ENCODE peak calls at places on chromosome 17, in ten cellular contexts. One of them, this sample, is unnamed.

GRCh38 chr17:76262732-76263344 is 2.3 kb upstream of the UBALD2 start:
- DNase-seq in tibial nerve: no peak
- DNase-seq in ELR: no peak
- DNase-seq in H54: no peak
- DNase-seq in heart left ventricle: no peak
- DNase-seq in activated gamma-delta T cell treated with anti-CD3 and anti-CD28 coated beads, Interleukin-2, amount 50 U/mL, for 16 hours: no peak
- DNase-seq in DMS 273 treated with DMSO at 0.1 percent for 48 hours: peak; percentile 62
- DNase-seq in stimulated activated CD8-positive, alpha-beta memory T cell treated with anti-CD3 and anti-CD28 coated beads, Interleukin-4, amount 100 ng/mL, for 24 hours: no peak
- DNase-seq in sciatic nerve: no peak
- DNase-seq in KBM-7: peak; percentile 81
- DNase-seq in this sample: no peak

GRCh38 chr17:57672205-57672632 is 72.9 kb downstream of the CCDC182 start:
- DNase-seq in heart left ventricle: no peak
- DNase-seq in tibial nerve: no peak
- DNase-seq in H54: no peak
- DNase-seq in ELR: no peak
- DNase-seq in sciatic nerve: no peak
- DNase-seq in activated gamma-delta T cell treated with anti-CD3 and anti-CD28 coated beads, Interleukin-2, amount 50 U/mL, for 16 hours: peak; percentile 20
- DNase-seq in KBM-7: no peak
- DNase-seq in DMS 273 treated with DMSO at 0.1 percent for 48 hours: no peak
- DNase-seq in stimulated activated CD8-positive, alpha-beta memory T cell treated with anti-CD3 and anti-CD28 coated beads, Interleukin-4, amount 100 ng/mL, for 24 hours: no peak
- DNase-seq in this sample: peak; percentile 46

GRCh38 chr17:48012151-48012520 is 25.5 kb downstream of the COPZ2 start:
- DNase-seq in activated gamma-delta T cell treated with anti-CD3 and anti-CD28 coated beads, Interleukin-2, amount 50 U/mL, for 16 hours: no peak
- DNase-seq in heart left ventricle: no peak
- DNase-seq in H54: no peak
- DNase-seq in stimulated activated CD8-positive, alpha-beta memory T cell treated with anti-CD3 and anti-CD28 coated beads, Interleukin-4, amount 100 ng/mL, for 24 hours: peak; percentile 41
- DNase-seq in tibial nerve: no peak
- DNase-seq in sciatic nerve: no peak
- DNase-seq in DMS 273 treated with DMSO at 0.1 percent for 48 hours: peak; percentile 87
- DNase-seq in KBM-7: peak; percentile 60
- DNase-seq in ELR: peak; percentile 66
- DNase-seq in this sample: no peak

GRCh38 chr17:60390223-60390622 is 1.7 kb downstream of the USP32 start:
- DNase-seq in DMS 273 treated with DMSO at 0.1 percent for 48 hours: no peak
- DNase-seq in ELR: peak; percentile 79
- DNase-seq in H54: no peak
- DNase-seq in stimulated activated CD8-positive, alpha-beta memory T cell treated with anti-CD3 and anti-CD28 coated beads, Interleukin-4, amount 100 ng/mL, for 24 hours: no peak
- DNase-seq in KBM-7: peak; percentile 30
- DNase-seq in heart left ventricle: no peak
- DNase-seq in activated gamma-delta T cell treated with anti-CD3 and anti-CD28 coated beads, Interleukin-2, amount 50 U/mL, for 16 hours: no peak
- DNase-seq in sciatic nerve: no peak
- DNase-seq in tibial nerve: no peak
- DNase-seq in this sample: peak; percentile 46

GRCh38 chr17:44376124-44376523 is 12.5 kb upstream of the FAM171A2 start:
- DNase-seq in H54: peak; percentile 61
- DNase-seq in heart left ventricle: peak; percentile 60
- DNase-seq in ELR: peak; percentile 39
- DNase-seq in activated gamma-delta T cell treated with anti-CD3 and anti-CD28 coated beads, Interleukin-2, amount 50 U/mL, for 16 hours: no peak
- DNase-seq in tibial nerve: no peak
- DNase-seq in DMS 273 treated with DMSO at 0.1 percent for 48 hours: no peak
- DNase-seq in KBM-7: peak; percentile 41
- DNase-seq in stimulated activated CD8-positive, alpha-beta memory T cell treated with anti-CD3 and anti-CD28 coated beads, Interleukin-4, amount 100 ng/mL, for 24 hours: no peak
- DNase-seq in sciatic nerve: no peak
- DNase-seq in this sample: peak; percentile 56

GRCh38 chr17:11240041-11240801 is 792 bp upstream of the SHISA6 start:
- DNase-seq in sciatic nerve: peak; percentile 68
- DNase-seq in heart left ventricle: no peak
- DNase-seq in KBM-7: no peak
- DNase-seq in stimulated activated CD8-positive, alpha-beta memory T cell treated with anti-CD3 and anti-CD28 coated beads, Interleukin-4, amount 100 ng/mL, for 24 hours: no peak
- DNase-seq in DMS 273 treated with DMSO at 0.1 percent for 48 hours: no peak
- DNase-seq in tibial nerve: no peak
- DNase-seq in H54: no peak
- DNase-seq in ELR: no peak
- DNase-seq in activated gamma-delta T cell treated with anti-CD3 and anti-CD28 coated beads, Interleukin-2, amount 50 U/mL, for 16 hours: no peak
- DNase-seq in this sample: no peak

GRCh38 chr17:60641810-60642220 is 35.8 kb upstream of the BCAS3 start:
- DNase-seq in DMS 273 treated with DMSO at 0.1 percent for 48 hours: peak; percentile 43
- DNase-seq in activated gamma-delta T cell treated with anti-CD3 and anti-CD28 coated beads, Interleukin-2, amount 50 U/mL, for 16 hours: no peak
- DNase-seq in sciatic nerve: peak; percentile 67
- DNase-seq in stimulated activated CD8-positive, alpha-beta memory T cell treated with anti-CD3 and anti-CD28 coated beads, Interleukin-4, amount 100 ng/mL, for 24 hours: no peak
- DNase-seq in H54: peak; percentile 82
- DNase-seq in tibial nerve: no peak
- DNase-seq in KBM-7: peak; percentile 75
- DNase-seq in heart left ventricle: peak; percentile 65
- DNase-seq in ELR: peak; percentile 90
- DNase-seq in this sample: peak; percentile 66

GRCh38 chr17:40306395-40306794 is 2.6 kb upstream of the RARA start:
- DNase-seq in KBM-7: no peak
- DNase-seq in H54: no peak
- DNase-seq in DMS 273 treated with DMSO at 0.1 percent for 48 hours: no peak
- DNase-seq in ELR: no peak
- DNase-seq in activated gamma-delta T cell treated with anti-CD3 and anti-CD28 coated beads, Interleukin-2, amount 50 U/mL, for 16 hours: no peak
- DNase-seq in sciatic nerve: no peak
- DNase-seq in heart left ventricle: no peak
- DNase-seq in tibial nerve: no peak
- DNase-seq in stimulated activated CD8-positive, alpha-beta memory T cell treated with anti-CD3 and anti-CD28 coated beads, Interleukin-4, amount 100 ng/mL, for 24 hours: no peak
- DNase-seq in this sample: no peak

GRCh38 chr17:4498461-4499397 is at the start of gene SPNS2:
- DNase-seq in DMS 273 treated with DMSO at 0.1 percent for 48 hours: peak; percentile 19
- DNase-seq in KBM-7: peak; percentile 51
- DNase-seq in heart left ventricle: peak; percentile 70
- DNase-seq in stimulated activated CD8-positive, alpha-beta memory T cell treated with anti-CD3 and anti-CD28 coated beads, Interleukin-4, amount 100 ng/mL, for 24 hours: peak; percentile 54
- DNase-seq in tibial nerve: no peak
- DNase-seq in H54: peak; percentile 90
- DNase-seq in sciatic nerve: peak; percentile 69
- DNase-seq in ELR: peak; percentile 35
- DNase-seq in activated gamma-delta T cell treated with anti-CD3 and anti-CD28 coated beads, Interleukin-2, amount 50 U/mL, for 16 hours: peak; percentile 25
- DNase-seq in this sample: peak; percentile 54

GRCh38 chr17:64780096-64781012 is 118.2 kb upstream of the SMURF2 start:
- DNase-seq in tibial nerve: no peak
- DNase-seq in stimulated activated CD8-positive, alpha-beta memory T cell treated with anti-CD3 and anti-CD28 coated beads, Interleukin-4, amount 100 ng/mL, for 24 hours: peak; percentile 51
- DNase-seq in DMS 273 treated with DMSO at 0.1 percent for 48 hours: no peak
- DNase-seq in KBM-7: no peak
- DNase-seq in heart left ventricle: peak; percentile 51
- DNase-seq in H54: no peak
- DNase-seq in ELR: peak; percentile 54
- DNase-seq in activated gamma-delta T cell treated with anti-CD3 and anti-CD28 coated beads, Interleukin-2, amount 50 U/mL, for 16 hours: peak; percentile 44
- DNase-seq in sciatic nerve: no peak
- DNase-seq in this sample: no peak

GRCh38 chr17:71969500-71969899 is 151.3 kb upstream of the SOX9 start:
- DNase-seq in heart left ventricle: no peak
- DNase-seq in DMS 273 treated with DMSO at 0.1 percent for 48 hours: no peak
- DNase-seq in H54: no peak
- DNase-seq in ELR: peak; percentile 21
- DNase-seq in activated gamma-delta T cell treated with anti-CD3 and anti-CD28 coated beads, Interleukin-2, amount 50 U/mL, for 16 hours: no peak
- DNase-seq in sciatic nerve: no peak
- DNase-seq in KBM-7: no peak
- DNase-seq in stimulated activated CD8-positive, alpha-beta memory T cell treated with anti-CD3 and anti-CD28 coated beads, Interleukin-4, amount 100 ng/mL, for 24 hours: no peak
- DNase-seq in tibial nerve: no peak
- DNase-seq in this sample: no peak

GRCh38 chr17:66526827-66527226 is 224.4 kb downstream of the PRKCA start:
- DNase-seq in ELR: no peak
- DNase-seq in H54: no peak
- DNase-seq in KBM-7: no peak
- DNase-seq in activated gamma-delta T cell treated with anti-CD3 and anti-CD28 coated beads, Interleukin-2, amount 50 U/mL, for 16 hours: no peak
- DNase-seq in tibial nerve: no peak
- DNase-seq in sciatic nerve: no peak
- DNase-seq in stimulated activated CD8-positive, alpha-beta memory T cell treated with anti-CD3 and anti-CD28 coated beads, Interleukin-4, amount 100 ng/mL, for 24 hours: no peak
- DNase-seq in DMS 273 treated with DMSO at 0.1 percent for 48 hours: no peak
- DNase-seq in heart left ventricle: no peak
- DNase-seq in this sample: no peak

GRCh38 chr17:80718428-80718827 is 173.8 kb downstream of the RPTOR start:
- DNase-seq in stimulated activated CD8-positive, alpha-beta memory T cell treated with anti-CD3 and anti-CD28 coated beads, Interleukin-4, amount 100 ng/mL, for 24 hours: no peak
- DNase-seq in KBM-7: no peak
- DNase-seq in DMS 273 treated with DMSO at 0.1 percent for 48 hours: no peak
- DNase-seq in heart left ventricle: no peak
- DNase-seq in ELR: peak; percentile 25
- DNase-seq in sciatic nerve: no peak
- DNase-seq in tibial nerve: no peak
- DNase-seq in activated gamma-delta T cell treated with anti-CD3 and anti-CD28 coated beads, Interleukin-2, amount 50 U/mL, for 16 hours: no peak
- DNase-seq in H54: no peak
- DNase-seq in this sample: no peak

GRCh38 chr17:62625870-62626200 is 1.6 kb upstream of the MRC2 start:
- DNase-seq in heart left ventricle: no peak
- DNase-seq in sciatic nerve: no peak
- DNase-seq in H54: no peak
- DNase-seq in KBM-7: no peak
- DNase-seq in ELR: no peak
- DNase-seq in stimulated activated CD8-positive, alpha-beta memory T cell treated with anti-CD3 and anti-CD28 coated beads, Interleukin-4, amount 100 ng/mL, for 24 hours: no peak
- DNase-seq in DMS 273 treated with DMSO at 0.1 percent for 48 hours: no peak
- DNase-seq in activated gamma-delta T cell treated with anti-CD3 and anti-CD28 coated beads, Interleukin-2, amount 50 U/mL, for 16 hours: no peak
- DNase-seq in tibial nerve: no peak
- DNase-seq in this sample: no peak

This sample was measured in MG63.